ENCODE peak calls at places on chromosome 12, in seven cellular contexts. D, H, A, B, W, E and U are unnamed samples.
A peak's percentile ranks its signal among the peaks of the same experiment; 100 is the strongest.

GRCh38 chr12:122785503-122785902 is 11.1 kb downstream of the CCDC62 start:
- DNase-seq in B (no peak), D (no peak), A (no peak), H (no peak), E (no peak), W (no peak), U (no peak)

GRCh38 chr12:111664510-111664909 is 21.2 kb downstream of the BRAP start:
- DNase-seq in A (no peak), B (no peak), W (no peak), H (no peak), D (no peak), E (no peak), U (no peak)

GRCh38 chr12:115755061-115755751 is 522.3 kb downstream of the MED13L start:
- DNase-seq in W (no peak), D (no peak), A (no peak), H (no peak), E (no peak), B (no peak), U (no peak)

GRCh38 chr12:88805692-88806091 is 225.4 kb upstream of the KITLG start:
- DNase-seq in W (no peak), A (no peak), D (no peak), E (peak; percentile 27), B (no peak), H (no peak), U (no peak)

GRCh38 chr12:130920711-130921381 is 32.9 kb upstream of the ADGRD1 start:
- DNase-seq in W (no peak), A (no peak), D (peak; percentile 1), B (no peak), H (no peak), E (no peak), U (no peak)

GRCh38 chr12:107152331-107152730 is 59.0 kb upstream of the CRY1 start:
- DNase-seq in B (no peak), A (no peak), H (no peak), W (peak; percentile 53), D (peak; percentile 65), E (no peak), U (no peak)

GRCh38 chr12:122166422-122167327 is 7.3 kb downstream of the IL31 start:
- DNase-seq in W (no peak), A (no peak), H (no peak), E (no peak), B (no peak), D (no peak), U (no peak)

GRCh38 chr12:7609051-7609450 is 56.7 kb downstream of the APOBEC1 start:
- DNase-seq in D (no peak), H (no peak), E (no peak), B (no peak), W (no peak), A (no peak), U (no peak)

GRCh38 chr12:123532021-123532420 is 1.5 kb downstream of the RILPL1 start:
- DNase-seq in A (no peak), D (peak; percentile 40), W (peak; percentile 12), H (no peak), B (no peak), E (no peak), U (no peak)

GRCh38 chr12:64718649-64719048 is 40.6 kb downstream of the GNS start:
- DNase-seq in H (no peak), W (no peak), A (no peak), E (no peak), B (no peak), D (no peak), U (no peak)

GRCh38 chr12:80848858-80849257 is 88.9 kb downstream of the LIN7A start:
- DNase-seq in A (no peak), D (peak; percentile 42), E (no peak), B (no peak), H (no peak), W (peak; percentile 32), U (no peak)

GRCh38 chr12:11754256-11754655 is 104.8 kb downstream of the ETV6 start:
- DNase-seq in H (no peak), E (no peak), B (no peak), A (no peak), W (no peak), D (no peak), U (no peak)

GRCh38 chr12:124009781-124010180 is 36.8 kb downstream of the ZNF664 start:
- DNase-seq in H (no peak), A (no peak), D (no peak), W (no peak), E (no peak), B (no peak), U (no peak)

GRCh38 chr12:92503977-92504966 is 198.5 kb upstream of the PLEKHG7 start:
- DNase-seq in D (no peak), A (peak; percentile 88), H (no peak), E (no peak), W (no peak), B (no peak), U (no peak)

GRCh38 chr12:124940393-124941169 is 26.1 kb upstream of the UBC start:
- DNase-seq in D (peak; percentile 83), E (peak; percentile 97), H (peak; percentile 89), B (peak; percentile 88), W (peak; percentile 71), A (peak; percentile 91), U (peak; percentile 98)

GRCh38 chr12:22518067-22518719 is 26.1 kb downstream of the C2CD5 start:
- DNase-seq in E (no peak), B (no peak), H (no peak), D (peak; percentile 61), A (peak; percentile 57), W (peak; percentile 53), U (no peak)

GRCh38 chr12:93122089-93122488 is 193.0 kb upstream of the EEA1 start:
- DNase-seq in A (no peak), W (peak; percentile 84), H (no peak), D (peak; percentile 84), B (no peak), E (no peak), U (no peak)

GRCh38 chr12:89825591-89826449 is 117.2 kb upstream of the ATP2B1 start:
- DNase-seq in E (no peak), W (peak; percentile 38), A (no peak), B (no peak), D (peak; percentile 40), H (no peak), U (peak; percentile 48)

DNA sequence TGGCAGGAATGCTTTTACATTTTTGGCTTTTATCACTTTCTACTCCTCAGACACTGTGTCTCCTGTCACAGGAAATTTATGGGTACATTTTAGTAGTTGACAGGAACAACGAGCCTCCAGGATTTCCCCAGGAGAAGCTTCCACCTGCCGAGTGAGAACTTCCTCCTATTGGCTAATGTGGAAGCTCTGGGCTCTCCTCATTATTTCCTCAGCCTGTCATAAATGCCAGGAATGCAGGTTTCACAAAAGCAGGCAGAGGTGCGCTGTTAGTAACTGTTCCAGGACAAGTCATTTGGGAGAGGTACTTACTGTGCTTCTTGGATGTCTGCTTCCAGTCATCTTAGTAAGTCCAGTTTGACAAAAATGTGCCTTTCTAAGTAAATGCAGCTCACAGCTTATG is 19.1 kb upstream of the DCP1B start:
- DNase-seq in A (no peak), W (no peak), D (no peak), H (no peak), B (no peak), E (no peak), U (no peak)
- H3K4me1 ChIP-seq in A (no peaks in the 10 kb centered on the region), W (no peaks in the 10 kb centered on the region), D (no peaks in the 10 kb centered on the region), H (no peaks in the 10 kb centered on the region), B (no peaks in the 10 kb centered on the region), E (no peaks in the 10 kb centered on the region), U (no peaks in the 10 kb centered on the region)

GRCh38 chr12:109455706-109456105 is 21.4 kb downstream of the KCTD10 start:
- DNase-seq in D (no peak), A (no peak), W (no peak), H (no peak), E (no peak), B (no peak), U (no peak)
- H3K4me1 ChIP-seq in D (peaks cover 28% of the 10 kb centered on the region), A (peaks cover 1% of the 10 kb centered on the region), W (peaks cover 39% of the 10 kb centered on the region), H (peaks cover 44% of the 10 kb centered on the region), E (peaks cover 18% of the 10 kb centered on the region), B (peaks cover 31% of the 10 kb centered on the region), U (no peaks in the 10 kb centered on the region)

DNA sequence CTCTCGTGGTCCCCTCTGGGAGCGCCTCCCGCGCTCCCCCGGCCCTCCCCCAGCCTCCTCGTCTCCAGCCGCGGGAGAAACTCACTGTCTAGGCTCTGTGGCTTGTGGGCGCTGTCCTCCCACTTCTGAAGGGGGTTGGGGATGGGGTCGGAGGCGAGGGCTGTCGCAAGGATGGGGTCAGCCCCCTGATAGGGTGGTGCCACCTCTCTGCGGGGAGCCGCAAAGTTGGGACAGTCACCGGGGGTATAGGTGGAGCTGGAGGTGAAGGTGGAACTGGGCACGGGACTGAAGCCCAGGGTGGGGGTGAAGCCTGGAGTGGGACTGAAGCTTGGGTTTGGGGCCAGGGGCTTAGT is 12.2 kb downstream of the TNFRSF1A start:
- DNase-seq in A (no peak), H (no peak), E (no peak), B (no peak), D (no peak), W (no peak), U (no peak)
- H3K4me1 ChIP-seq in A (peaks cover 8% of the 10 kb centered on the region), H (peaks cover 11% of the 10 kb centered on the region), E (peaks cover 9% of the 10 kb centered on the region), B (peaks cover 33% of the 10 kb centered on the region), D (peaks cover 45% of the 10 kb centered on the region), W (peaks cover 28% of the 10 kb centered on the region), U (peaks cover 12% of the 10 kb centered on the region)

GRCh38 chr12:56679834-56680575 is 8.1 kb downstream of the PTGES3 start:
- DNase-seq in A (no peak), B (no peak), W (no peak), D (no peak), H (no peak), E (peak; percentile 15), U (no peak)

GRCh38 chr12:56677680-56678079 is 10.4 kb downstream of the PTGES3 start:
- DNase-seq in B (no peak), D (no peak), E (no peak), A (no peak), H (no peak), W (no peak), U (no peak)

GRCh38 chr12:56682323-56682722 is 5.8 kb downstream of the PTGES3 start:
- DNase-seq in W (no peak), A (no peak), D (no peak), B (no peak), H (no peak), E (peak; percentile 23), U (no peak)

GRCh38 chr12:56678852-56679251 is 9.2 kb downstream of the PTGES3 start:
- DNase-seq in A (no peak), D (no peak), H (no peak), E (peak; percentile 19), B (no peak), W (no peak), U (no peak)

GRCh38 chr12:56676851-56677601 is 11.1 kb downstream of the PTGES3 start:
- DNase-seq in E (no peak), W (no peak), A (no peak), B (no peak), H (no peak), D (no peak), U (no peak)
- H3K4me1 ChIP-seq in E (no peaks in the 10 kb centered on the region), W (no peaks in the 10 kb centered on the region), A (no peaks in the 10 kb centered on the region), B (no peaks in the 10 kb centered on the region), H (no peaks in the 10 kb centered on the region), D (peaks cover 3% of the 10 kb centered on the region), U (no peaks in the 10 kb centered on the region)